ENCODE peak calls at places on chromosomes 13 and 19, in eight cellular contexts. Q is PC-9, D is breast epithelium, U is heart left ventricle, M is pancreas, B is adrenal gland, W is thoracic aorta, I is HepG2. Y is an unnamed sample. For H3K36me3 and H3K27me3, the result is how much of the 10 kb centered on the place peaks cover.

GRCh38 chr13:41590643-41591042 is 133.3 kb downstream of the RGCC start:
- DNase-seq in B (no peak), U (no peak), W (no peak), D (no peak), I (no peak), M (no peak), Q (peak), Y (no peak)

GRCh38 chr13:26017932-26018690 is 33.7 kb downstream of the SHISA2 start:
- DNase-seq in I (no peak), W (no peak), U (no peak), Q (no peak), M (no peak), D (no peak), B (no peak), Y (no peak)

GRCh38 chr19:4414800-4415251 is 12.4 kb downstream of the CHAF1A start:
- DNase-seq in D (no peak), M (no peak), I (no peak), B (no peak), Q (no peak), U (no peak), W (no peak), Y (no peak)

GRCh38 chr19:3479819-3480215 is 508 bp downstream of the SMIM24 start:
- DNase-seq in B (no peak), U (no peak), M (no peak), D (no peak), Q (no peak), I (no peak), W (no peak), Y (no peak)

GRCh38 chr13:41456768-41457588 is at the start of gene RGCC:
- DNase-seq in M (peak), W (peak), U (peak), I (peak), D (peak), Q (peak), B (peak), Y (peak)

GRCh38 chr13:39419866-39420265 is 183.1 kb downstream of the LHFPL6 start:
- DNase-seq in B (no peak), I (no peak), M (no peak), Q (no peak), U (no peak), D (no peak), W (no peak), Y (no peak)

GRCh38 chr13:67308004-67308772 is 78.1 kb upstream of the PCDH9 start:
- DNase-seq in D (no peak), M (no peak), I (no peak), Q (peak), U (no peak), B (no peak), W (no peak), Y (no peak)

GRCh38 chr13:74715718-74716117 is 581.5 kb upstream of the KLF12 start:
- DNase-seq in Q (no peak), I (no peak), M (no peak), D (no peak), W (no peak), U (no peak), B (no peak), Y (no peak)

GRCh38 chr19:1648156-1648925 is 4.1 kb downstream of the TCF3 start:
- DNase-seq in D (no peak), W (no peak), M (no peak), B (no peak), U (no peak), I (no peak), Q (no peak), Y (no peak)

GRCh38 chr13:97329331-97329730 is 104.6 kb upstream of the RAP2A start:
- DNase-seq in U (no peak), M (no peak), B (no peak), W (no peak), D (peak), Q (no peak), I (no peak), Y (no peak)

GRCh38 chr13:95921485-95921884 is 131.7 kb downstream of the UGGT2 start:
- DNase-seq in W (no peak), U (no peak), B (no peak), M (no peak), Q (no peak), D (no peak), I (no peak), Y (no peak)

GRCh38 chr19:39398297-39398864 is 7.2 kb downstream of the MED29 start:
- DNase-seq in U (peak), M (peak), Q (peak), B (peak), I (peak), W (no peak), D (no peak), Y (peak)

GRCh38 chr13:43214124-43214523 is 190.7 kb downstream of the DNAJC15 start:
- DNase-seq in M (no peak), W (no peak), D (no peak), U (no peak), B (no peak), I (no peak), Q (no peak), Y (no peak)

GRCh38 chr19:47200530-47200929 is 30.5 kb downstream of the BBC3 start:
- DNase-seq in B (no peak), D (no peak), U (no peak), M (no peak), Q (no peak), I (no peak), W (no peak), Y (no peak)

GRCh38 chr19:14476663-14477401 is 1.7 kb upstream of the PTGER1 start:
- DNase-seq in Q (peak), D (no peak), B (no peak), I (no peak), W (no peak), U (no peak), M (no peak), Y (no peak)

GRCh38 chr19:3547301-3547731 is 8.3 kb downstream of the TEKTIP1 start:
- DNase-seq in I (no peak), B (no peak), D (no peak), Q (no peak), W (no peak), U (no peak), M (no peak), Y (no peak)

GRCh38 chr19:7917292-7918061 is 2.7 kb upstream of the SNAPC2 start:
- DNase-seq in B (no peak), D (no peak), W (no peak), M (peak), Q (no peak), I (no peak), U (no peak), Y (peak)

GRCh38 chr13:66556306-66556705 is 673.8 kb downstream of the PCDH9 start:
- DNase-seq in D (no peak), I (no peak), M (no peak), U (no peak), Q (no peak), W (no peak), B (no peak), Y (no peak)

GRCh38 chr19:52022193-52022592 is 6.0 kb downstream of the ZNF614 start:
- DNase-seq in U (no peak), I (no peak), B (no peak), W (no peak), D (no peak), M (no peak), Q (no peak), Y (no peak)

DNA sequence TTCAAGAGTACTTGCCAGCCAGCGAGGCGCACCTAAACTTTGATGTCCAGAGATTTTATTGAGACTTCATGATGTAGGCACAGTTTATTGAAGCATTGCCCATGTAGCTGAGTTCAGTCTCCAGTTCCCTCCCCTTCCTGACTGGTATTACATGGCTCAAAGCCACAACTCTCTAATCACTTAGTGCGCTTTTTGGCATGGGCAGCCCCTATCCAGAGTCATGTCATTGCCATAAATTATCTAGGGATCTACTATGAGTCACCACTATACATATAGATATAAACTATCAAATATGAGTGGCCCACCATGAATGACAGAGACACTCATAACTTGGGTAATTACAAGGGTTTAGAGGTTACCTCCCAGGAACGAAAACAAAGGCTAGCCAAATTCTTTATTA is 7.7 kb downstream of the ZNF614 start:
- DNase-seq in D (no peak), M (no peak), B (no peak), W (no peak), I (no peak), U (no peak), Q (no peak), Y (no peak)
- H3K36me3 ChIP-seq in D (under half), M (under half), B (under half), W (half or more), I (half or more), U (half or more), Q (half or more), Y (half or more)

GRCh38 chr13:21671793-21672680 is 1.2 kb downstream of the FGF9 start:
- DNase-seq in M (no peak), I (no peak), B (peak), U (no peak), D (no peak), Q (no peak), W (no peak), Y (no peak)
- H3K27me3 ChIP-seq in M (under half), I (half or more), B (under half), U (under half), D (under half), Q (half or more), W (under half), Y (half or more)

GRCh38 chr13:45534604-45535003 is 69.9 kb downstream of the COG3 start:
- DNase-seq in Q (no peak), U (no peak), B (no peak), D (no peak), W (no peak), I (no peak), M (no peak), Y (no peak)

GRCh38 chr13:45527699-45528462 is 63.1 kb downstream of the COG3 start:
- DNase-seq in Q (peak), U (no peak), D (no peak), M (no peak), B (no peak), W (no peak), I (peak), Y (no peak)

DNA sequence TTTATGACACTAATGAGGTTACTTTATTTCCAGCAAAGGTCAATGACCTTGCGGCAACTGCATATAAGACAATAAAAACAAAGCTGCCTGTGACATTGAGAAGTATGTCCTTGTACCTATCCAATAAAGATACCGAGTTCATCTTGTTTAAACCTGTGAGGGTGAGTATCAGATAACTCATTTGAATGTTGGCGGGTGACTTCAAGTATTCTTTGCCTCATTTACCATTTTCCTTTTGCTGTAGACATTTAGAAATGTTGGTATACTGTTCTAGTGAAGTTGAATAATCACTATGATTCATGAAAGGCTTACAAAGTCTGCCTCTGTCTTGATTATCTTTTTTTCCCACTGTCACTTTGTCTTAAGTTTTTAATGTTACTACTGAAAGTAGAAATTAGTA is 65.0 kb downstream of the COG3 start:
- DNase-seq in W (no peak), I (no peak), Q (no peak), U (no peak), D (no peak), M (no peak), B (no peak), Y (no peak)
- H3K36me3 ChIP-seq in W (under half), I (half or more), Q (half or more), U (half or more), D (under half), M (under half), B (under half), Y (under half)

GRCh38 chr13:52848455-52849190 is at the start of gene PCDH8:
- DNase-seq in M (no peak), B (no peak), D (no peak), I (no peak), Q (no peak), U (no peak), W (no peak), Y (no peak)
- H3K27me3 ChIP-seq in M (under half), B (half or more), D (under half), I (under half), Q (under half), U (under half), W (under half), Y (under half)

GRCh38 chr13:80755925-80756324 is 415.0 kb upstream of the SPRY2 start:
- DNase-seq in W (no peak), I (no peak), D (no peak), U (no peak), Q (no peak), M (no peak), B (no peak), Y (no peak)

GRCh38 chr13:80757694-80758093 is 416.8 kb upstream of the SPRY2 start:
- DNase-seq in I (no peak), B (no peak), D (no peak), M (no peak), U (no peak), W (no peak), Q (no peak), Y (no peak)

GRCh38 chr13:80753951-80754350 is 413.0 kb upstream of the SPRY2 start:
- DNase-seq in W (no peak), M (no peak), B (no peak), Q (no peak), I (no peak), D (no peak), U (no peak), Y (no peak)

GRCh38 chr13:80751854-80752253 is 410.9 kb upstream of the SPRY2 start:
- DNase-seq in U (no peak), D (no peak), Q (no peak), I (no peak), B (no peak), W (no peak), M (no peak), Y (no peak)
- H3K36me3 ChIP-seq in U (under half), D (under half), Q (under half), I (under half), B (under half), W (under half), M (under half), Y (under half)

DNA sequence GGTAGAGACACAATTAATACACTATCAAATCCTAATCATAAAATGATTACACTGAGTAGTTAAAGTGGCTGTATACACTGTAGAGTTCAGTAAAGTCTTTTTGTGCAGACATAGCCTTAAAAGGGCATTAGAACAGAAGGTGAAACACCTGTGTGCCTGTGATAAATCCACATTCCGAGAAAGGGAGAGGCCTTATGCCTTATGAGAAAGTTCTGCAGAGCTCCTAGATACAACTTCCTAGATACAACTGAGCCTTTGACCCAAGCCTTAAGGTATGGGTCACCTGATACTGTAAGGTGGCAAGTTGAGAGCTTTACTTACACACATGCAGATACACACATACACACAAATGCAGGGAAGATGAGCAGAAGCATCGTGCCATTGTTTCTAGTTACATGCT is 6.3 kb downstream of the SERP2 start:
- DNase-seq in I (no peak), M (no peak), U (no peak), B (no peak), Q (peak), W (no peak), D (no peak), Y (no peak)
- H3K27me3 ChIP-seq in I (under half), M (under half), U (under half), B (under half), Q (under half), W (under half), D (under half), Y (under half)

GRCh38 chr19:52956917-52957316 is 5.8 kb downstream of the ZNF816 start:
- DNase-seq in B (no peak), U (no peak), I (no peak), W (no peak), D (no peak), M (no peak), Q (no peak), Y (no peak)

GRCh38 chr19:52961981-52962380 is 700 bp downstream of the ZNF816 start:
- DNase-seq in D (no peak), B (no peak), U (no peak), I (peak), Q (no peak), W (no peak), M (no peak), Y (no peak)

GRCh38 chr19:52962394-52963228 is at the start of gene ZNF816:
- DNase-seq in B (peak), U (peak), M (peak), D (peak), W (peak), I (peak), Q (peak), Y (peak)

GRCh38 chr19:52959613-52960295 is 2.9 kb downstream of the ZNF816 start:
- DNase-seq in Q (no peak), I (no peak), W (no peak), D (no peak), U (no peak), M (no peak), B (no peak), Y (no peak)

GRCh38 chr19:52957591-52957990 is 5.1 kb downstream of the ZNF816 start:
- DNase-seq in W (no peak), I (no peak), M (no peak), U (no peak), B (no peak), D (no peak), Q (no peak), Y (no peak)
- H3K36me3 ChIP-seq in W (half or more), I (half or more), M (under half), U (under half), B (under half), D (under half), Q (under half), Y (under half)

GRCh38 chr13:111401151-111401550 is 80.7 kb downstream of the TEX29 start:
- DNase-seq in M (no peak), Q (no peak), W (no peak), U (no peak), B (no peak), I (no peak), D (no peak), Y (no peak)
- H3K27me3 ChIP-seq in M (under half), Q (half or more), W (under half), U (under half), B (under half), I (half or more), D (under half), Y (under half)

Y was measured in psoas muscle.